ENCODE peak calls at places on chromosomes 11 and 22, in nine cellular contexts. One of them, this sample, is unnamed. For H3K4me1, the result is how much of the 10 kb centered on the place peaks cover.

GRCh38 chr22:49255154-49255553 is 572.5 kb downstream of the BRD1 start:
- DNase-seq in HCT116: no peak
- DNase-seq in cardiac muscle cell: no peak
- DNase-seq in left lung: no peak
- DNase-seq in iPS DF 6.9: no peak
- DNase-seq in IMR-90: no peak
- DNase-seq in kidney: peak
- DNase-seq in thoracic aorta: no peak
- DNase-seq in NT2/D1: no peak
- DNase-seq in this sample: no peak

GRCh38 chr22:40335358-40335757 is 10.9 kb upstream of the ADSL start:
- DNase-seq in left lung: no peak
- DNase-seq in IMR-90: no peak
- DNase-seq in thoracic aorta: no peak
- DNase-seq in kidney: no peak
- DNase-seq in NT2/D1: no peak
- DNase-seq in cardiac muscle cell: no peak
- DNase-seq in HCT116: no peak
- DNase-seq in iPS DF 6.9: no peak
- DNase-seq in this sample: no peak

GRCh38 chr11:15139101-15139770 is 24.5 kb downstream of the INSC start:
- DNase-seq in thoracic aorta: no peak
- DNase-seq in HCT116: no peak
- DNase-seq in iPS DF 6.9: no peak
- DNase-seq in left lung: no peak
- DNase-seq in NT2/D1: no peak
- DNase-seq in IMR-90: no peak
- DNase-seq in cardiac muscle cell: no peak
- DNase-seq in kidney: no peak
- DNase-seq in this sample: no peak

GRCh38 chr22:22463855-22464540 is 44.5 kb downstream of the ZNF280B start:
- DNase-seq in kidney: no peak
- DNase-seq in cardiac muscle cell: peak
- DNase-seq in left lung: no peak
- DNase-seq in iPS DF 6.9: no peak
- DNase-seq in NT2/D1: peak
- DNase-seq in IMR-90: peak
- DNase-seq in HCT116: peak
- DNase-seq in thoracic aorta: no peak
- DNase-seq in this sample: peak

GRCh38 chr22:30474683-30475424 is 3.0 kb upstream of the SEC14L3 start:
- DNase-seq in cardiac muscle cell: no peak
- DNase-seq in kidney: no peak
- DNase-seq in HCT116: no peak
- DNase-seq in thoracic aorta: no peak
- DNase-seq in iPS DF 6.9: no peak
- DNase-seq in left lung: no peak
- DNase-seq in NT2/D1: no peak
- DNase-seq in IMR-90: no peak
- DNase-seq in this sample: no peak

GRCh38 chr11:57368106-57368826 is 12.7 kb downstream of the PRG3 start:
- DNase-seq in left lung: peak
- DNase-seq in IMR-90: no peak
- DNase-seq in thoracic aorta: no peak
- DNase-seq in iPS DF 6.9: no peak
- DNase-seq in kidney: no peak
- DNase-seq in HCT116: no peak
- DNase-seq in cardiac muscle cell: no peak
- DNase-seq in NT2/D1: no peak
- DNase-seq in this sample: no peak

GRCh38 chr11:65381721-65382035 is 768 bp downstream of the SLC25A45 start:
- DNase-seq in NT2/D1: no peak
- DNase-seq in cardiac muscle cell: no peak
- DNase-seq in HCT116: peak
- DNase-seq in thoracic aorta: no peak
- DNase-seq in IMR-90: no peak
- DNase-seq in kidney: no peak
- DNase-seq in left lung: no peak
- DNase-seq in iPS DF 6.9: no peak
- DNase-seq in this sample: peak

GRCh38 chr11:2669926-2670469 is 29.8 kb downstream of the KCNQ1OT1 start:
- DNase-seq in left lung: no peak
- DNase-seq in iPS DF 6.9: no peak
- DNase-seq in cardiac muscle cell: no peak
- DNase-seq in thoracic aorta: no peak
- DNase-seq in NT2/D1: no peak
- DNase-seq in kidney: no peak
- DNase-seq in IMR-90: no peak
- DNase-seq in HCT116: no peak
- DNase-seq in this sample: no peak

GRCh38 chr11:76978818-76979217 is 55.4 kb upstream of the B3GNT6 start:
- DNase-seq in IMR-90: no peak
- DNase-seq in cardiac muscle cell: no peak
- DNase-seq in thoracic aorta: no peak
- DNase-seq in HCT116: no peak
- DNase-seq in kidney: no peak
- DNase-seq in NT2/D1: no peak
- DNase-seq in iPS DF 6.9: no peak
- DNase-seq in left lung: no peak
- DNase-seq in this sample: no peak

GRCh38 chr11:8807544-8808225 is 103.3 kb upstream of the AKIP1 start:
- DNase-seq in IMR-90: peak
- DNase-seq in NT2/D1: no peak
- DNase-seq in cardiac muscle cell: peak
- DNase-seq in iPS DF 6.9: no peak
- DNase-seq in HCT116: no peak
- DNase-seq in kidney: peak
- DNase-seq in thoracic aorta: no peak
- DNase-seq in left lung: no peak
- DNase-seq in this sample: no peak
- H3K4me3 ChIP-seq in IMR-90: no peak
- H3K4me3 ChIP-seq in NT2/D1: no peak
- H3K4me3 ChIP-seq in cardiac muscle cell: no peak
- H3K4me3 ChIP-seq in iPS DF 6.9: no peak
- H3K4me3 ChIP-seq in HCT116: no peak
- H3K4me3 ChIP-seq in kidney: no peak
- H3K4me3 ChIP-seq in thoracic aorta: peak
- H3K4me3 ChIP-seq in left lung: peak
- H3K4me3 ChIP-seq in this sample: no peak

DNA sequence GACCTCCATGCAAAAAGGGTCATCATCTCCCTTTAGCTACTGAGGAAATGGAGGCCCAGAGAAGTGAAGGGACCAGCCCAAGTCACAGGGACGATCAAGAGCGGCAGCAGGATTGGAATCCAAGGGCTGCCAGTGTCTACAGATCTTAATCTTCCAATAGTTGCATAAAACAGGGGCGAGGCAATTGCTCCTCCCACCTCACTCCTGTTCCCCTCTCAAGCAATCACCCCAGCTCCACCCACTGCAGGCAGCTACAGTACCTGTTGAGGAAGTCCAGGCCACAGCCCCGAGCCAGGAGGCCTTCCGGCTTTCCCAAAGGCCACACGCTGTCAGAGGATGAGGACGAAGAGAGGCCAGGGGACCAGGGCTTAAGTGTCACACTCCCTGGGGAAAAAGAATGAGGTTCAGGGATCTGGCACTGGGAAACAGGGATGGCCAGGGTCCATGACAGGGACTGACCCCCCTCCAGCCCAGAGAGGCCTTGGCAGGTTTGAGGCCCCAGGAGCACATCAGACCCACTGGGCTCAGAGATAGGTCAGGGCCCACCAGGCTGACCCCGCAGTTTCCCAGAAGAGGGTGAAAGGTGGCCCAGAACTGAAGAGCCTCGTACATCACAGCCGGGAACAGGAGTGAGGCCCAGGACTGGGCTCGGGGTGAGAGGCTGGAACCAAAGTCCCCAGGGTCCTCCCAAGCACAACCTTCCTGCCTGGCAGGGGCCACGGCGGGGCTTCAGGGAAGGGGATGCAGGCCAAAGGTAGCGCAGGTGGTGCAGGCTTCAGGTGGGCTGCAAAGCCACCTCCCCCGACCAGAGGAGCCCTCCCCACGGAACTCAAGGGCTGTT is 16.4 kb upstream of the MFNG start:
- DNase-seq in left lung: no peak
- DNase-seq in cardiac muscle cell: no peak
- DNase-seq in HCT116: no peak
- DNase-seq in IMR-90: no peak
- DNase-seq in iPS DF 6.9: no peak
- DNase-seq in NT2/D1: no peak
- DNase-seq in thoracic aorta: no peak
- DNase-seq in kidney: peak
- DNase-seq in this sample: no peak
- H3K4me1 ChIP-seq in left lung: under half
- H3K4me1 ChIP-seq in cardiac muscle cell: under half
- H3K4me1 ChIP-seq in HCT116: half or more
- H3K4me1 ChIP-seq in IMR-90: under half
- H3K4me1 ChIP-seq in iPS DF 6.9: under half
- H3K4me1 ChIP-seq in NT2/D1: under half
- H3K4me1 ChIP-seq in thoracic aorta: under half
- H3K4me1 ChIP-seq in kidney: half or more
- H3K4me1 ChIP-seq in this sample: under half

GRCh38 chr11:45285289-45285828 is 782 bp downstream of the SYT13 start:
- DNase-seq in thoracic aorta: no peak
- DNase-seq in kidney: no peak
- DNase-seq in HCT116: no peak
- DNase-seq in iPS DF 6.9: no peak
- DNase-seq in IMR-90: no peak
- DNase-seq in NT2/D1: no peak
- DNase-seq in left lung: no peak
- DNase-seq in cardiac muscle cell: no peak
- DNase-seq in this sample: no peak
- H3K4me3 ChIP-seq in thoracic aorta: no peak
- H3K4me3 ChIP-seq in kidney: peak
- H3K4me3 ChIP-seq in HCT116: no peak
- H3K4me3 ChIP-seq in iPS DF 6.9: peak
- H3K4me3 ChIP-seq in IMR-90: no peak
- H3K4me3 ChIP-seq in NT2/D1: peak
- H3K4me3 ChIP-seq in left lung: no peak
- H3K4me3 ChIP-seq in cardiac muscle cell: peak
- H3K4me3 ChIP-seq in this sample: no peak

GRCh38 chr11:96203567-96204365 is 139.2 kb downstream of the MAML2 start:
- DNase-seq in thoracic aorta: no peak
- DNase-seq in iPS DF 6.9: no peak
- DNase-seq in IMR-90: no peak
- DNase-seq in cardiac muscle cell: no peak
- DNase-seq in left lung: no peak
- DNase-seq in kidney: no peak
- DNase-seq in HCT116: no peak
- DNase-seq in NT2/D1: no peak
- DNase-seq in this sample: no peak
- H3K4me1 ChIP-seq in thoracic aorta: under half
- H3K4me1 ChIP-seq in iPS DF 6.9: under half
- H3K4me1 ChIP-seq in IMR-90: under half
- H3K4me1 ChIP-seq in cardiac muscle cell: under half
- H3K4me1 ChIP-seq in left lung: half or more
- H3K4me1 ChIP-seq in kidney: under half
- H3K4me1 ChIP-seq in HCT116: under half
- H3K4me1 ChIP-seq in NT2/D1: under half
- H3K4me1 ChIP-seq in this sample: half or more

DNA sequence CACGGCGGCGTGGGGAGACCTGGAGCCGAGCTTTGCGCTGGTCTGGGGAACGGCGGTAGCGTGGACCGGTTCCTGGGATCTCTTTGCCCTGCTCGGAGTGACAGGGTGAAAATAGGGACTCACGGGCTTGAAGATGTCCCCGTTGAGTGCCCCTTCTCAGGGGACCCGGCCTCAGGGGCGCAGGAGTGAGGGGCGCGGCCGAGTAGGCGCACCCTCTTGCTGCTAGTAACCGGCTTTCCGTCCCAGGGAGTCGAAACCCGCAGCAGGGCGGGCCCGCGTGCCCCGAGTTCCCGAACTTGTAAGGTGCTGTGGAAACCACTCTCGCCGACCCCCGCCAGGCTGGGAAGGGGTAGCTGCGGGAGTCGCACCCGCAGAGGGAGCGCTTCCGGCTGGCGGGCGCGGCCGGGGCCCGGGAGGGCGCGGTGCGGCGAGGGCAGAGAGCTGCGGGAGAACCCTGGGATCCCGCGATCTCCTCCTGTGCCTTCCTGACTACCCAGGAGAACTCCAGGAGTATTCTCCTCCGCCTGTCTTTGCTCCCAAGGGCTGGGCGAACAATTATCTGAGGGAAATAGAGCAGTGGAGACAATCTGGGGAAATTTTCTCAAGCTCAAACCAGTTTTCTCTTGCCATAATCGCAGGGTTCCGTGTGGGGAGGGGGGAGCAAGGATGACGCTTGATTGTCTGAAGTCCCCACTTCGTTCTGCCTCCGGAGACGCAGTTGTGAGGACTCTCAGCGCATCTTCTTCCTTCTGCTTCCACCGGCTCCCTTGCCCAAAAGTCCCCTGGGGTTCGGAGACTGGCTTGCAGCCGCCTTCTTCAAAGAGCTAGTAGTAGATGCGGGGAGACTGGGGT is 673 bp downstream of the NELL1 start:
- DNase-seq in thoracic aorta: no peak
- DNase-seq in left lung: peak
- DNase-seq in cardiac muscle cell: peak
- DNase-seq in NT2/D1: no peak
- DNase-seq in IMR-90: no peak
- DNase-seq in iPS DF 6.9: no peak
- DNase-seq in HCT116: no peak
- DNase-seq in kidney: peak
- DNase-seq in this sample: no peak
- H3K4me3 ChIP-seq in thoracic aorta: no peak
- H3K4me3 ChIP-seq in left lung: no peak
- H3K4me3 ChIP-seq in cardiac muscle cell: peak
- H3K4me3 ChIP-seq in NT2/D1: peak
- H3K4me3 ChIP-seq in IMR-90: no peak
- H3K4me3 ChIP-seq in iPS DF 6.9: peak
- H3K4me3 ChIP-seq in HCT116: no peak
- H3K4me3 ChIP-seq in kidney: peak
- H3K4me3 ChIP-seq in this sample: no peak

This sample was measured in tibial nerve.